ENCODE peak calls at places on chromosomes 2 and 18, in seven cellular contexts. Y is kidney, W is colonic mucosa, N is heart right ventricle, V is right atrium auricular region, U is HepG2, G is astrocyte of the spinal cord. F is an unnamed sample.
A peak's percentile ranks its signal among the peaks of the same experiment; 100 is the strongest.

GRCh38 chr2:75515584-75516368 is 45.0 kb downstream of the EVA1A start:
- DNase-seq in Y (no peak), U (no peak), W (no peak), G (no peak), N (no peak), V (no peak), F (no peak)

GRCh38 chr2:56448999-56449431 is 265.2 kb downstream of the CCDC85A start:
- DNase-seq in N (no peak), Y (peak; percentile 87), V (no peak), W (peak; percentile 80), G (no peak), U (peak; percentile 88), F (peak; percentile 13)

GRCh38 chr2:38489846-38490245 is 112.8 kb upstream of the ATL2 start:
- DNase-seq in V (no peak), Y (no peak), G (no peak), U (no peak), W (no peak), N (no peak), F (no peak)

GRCh38 chr18:9766076-9766481 is 58.0 kb downstream of the RAB31 start:
- DNase-seq in V (no peak), U (no peak), Y (peak; percentile 76), W (no peak), G (no peak), N (no peak), F (no peak)

GRCh38 chr2:240628507-240629418 is 3.5 kb downstream of the GPR35 start:
- DNase-seq in W (no peak), N (no peak), V (no peak), G (no peak), Y (peak; percentile 58), U (no peak), F (no peak)

GRCh38 chr2:39920318-39920775 is 141.3 kb upstream of the THUMPD2 start:
- DNase-seq in N (no peak), U (no peak), G (no peak), V (no peak), W (no peak), Y (no peak), F (no peak)

GRCh38 chr2:172095146-172095904 is 7.4 kb downstream of the DLX2 start:
- DNase-seq in G (peak; percentile 59), U (no peak), N (peak; percentile 36), V (no peak), W (peak; percentile 61), Y (peak; percentile 83), F (peak; percentile 61)

GRCh38 chr2:127400897-127401756 is 13.4 kb upstream of the MAP3K2 start:
- DNase-seq in G (peak; percentile 47), N (no peak), Y (peak; percentile 88), U (peak; percentile 61), W (peak; percentile 88), V (no peak), F (peak; percentile 72)

GRCh38 chr2:170411660-170412059 is 233.7 kb downstream of the MYO3B start:
- DNase-seq in V (no peak), Y (no peak), N (no peak), W (no peak), U (no peak), G (no peak), F (no peak)

GRCh38 chr18:76394780-76395476 is 100.1 kb downstream of the ZNF516 start:
- DNase-seq in N (no peak), V (no peak), G (peak; percentile 40), U (no peak), Y (no peak), W (no peak), F (no peak)

GRCh38 chr2:118903029-118903351 is 39.0 kb upstream of the MARCO start:
- DNase-seq in N (no peak), W (peak; percentile 42), G (no peak), U (no peak), Y (no peak), V (no peak), F (no peak)

GRCh38 chr18:57981629-57982028 is 62.4 kb upstream of the NEDD4L start:
- DNase-seq in N (no peak), U (no peak), V (no peak), G (no peak), W (no peak), Y (no peak), F (no peak)
- TF ChIP-seq CTCF in N (no peak), U (no peak), V (no peak), G (no peak), W (no peak), Y (no peak), F (no peak)

GRCh38 chr18:63207825-63208224 is 111.7 kb downstream of the BCL2 start:
- DNase-seq in Y (no peak), U (no peak), V (no peak), W (no peak), N (no peak), G (no peak), F (no peak)

GRCh38 chr18:63207154-63207790 is 112.3 kb downstream of the BCL2 start:
- DNase-seq in W (peak; percentile 62), N (no peak), Y (no peak), V (no peak), U (no peak), G (no peak), F (no peak)

GRCh38 chr18:63205791-63206252 is 113.7 kb downstream of the BCL2 start:
- DNase-seq in V (no peak), G (no peak), W (no peak), Y (no peak), U (no peak), N (no peak), F (no peak)

GRCh38 chr18:63208676-63209075 is 110.9 kb downstream of the BCL2 start:
- DNase-seq in G (no peak), N (no peak), Y (no peak), W (no peak), V (no peak), U (no peak), F (no peak)

DNA sequence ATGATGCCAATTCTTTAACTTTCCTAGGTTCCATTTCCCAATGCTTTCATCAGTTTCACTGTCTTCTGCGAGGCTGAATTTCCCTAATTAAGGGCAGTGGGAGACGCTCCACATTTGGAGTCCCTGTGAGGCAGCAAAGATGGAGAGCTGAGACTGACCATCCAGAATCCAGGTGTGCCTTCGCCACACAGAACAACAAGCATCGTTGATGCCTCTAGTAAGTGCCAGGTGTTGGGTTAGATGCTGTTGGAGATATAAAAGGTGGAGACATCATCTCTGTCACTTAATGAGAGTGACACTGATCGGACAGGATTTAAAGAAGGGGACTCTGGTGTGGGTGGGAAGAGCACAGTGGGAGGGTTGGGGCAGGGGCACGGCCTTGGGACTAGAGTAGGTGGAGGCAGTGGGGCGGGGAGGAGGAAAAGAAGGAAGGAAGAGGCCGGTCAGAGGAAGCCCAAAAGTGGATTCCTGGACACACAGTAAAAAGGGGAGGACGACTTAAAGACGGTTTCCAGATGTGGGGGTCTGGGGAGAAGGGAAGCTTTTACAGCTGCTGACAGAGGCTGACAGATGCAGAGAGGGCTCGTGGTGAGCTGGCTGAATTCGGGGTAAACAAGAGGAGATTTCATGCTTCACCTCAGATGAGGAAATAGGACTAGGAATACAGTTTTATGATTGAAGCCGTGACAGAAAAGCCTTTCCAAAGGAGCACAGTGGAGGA is 113.0 kb downstream of the BCL2 start:
- DNase-seq in N (no peak), G (no peak), Y (no peak), U (no peak), V (no peak), W (no peak), F (no peak)
- H3K4me3 ChIP-seq in N (no peak overlapping the region), G (no peak overlapping the region), Y (no peak overlapping the region), U (no peak overlapping the region), V (no peak overlapping the region), W (peak overlapping the region; percentile 10), F (no peak overlapping the region)

GRCh38 chr2:3000968-3001367 is 376.6 kb downstream of the EIPR1 start:
- DNase-seq in V (no peak), W (no peak), Y (no peak), G (no peak), U (no peak), N (no peak), F (no peak)

GRCh38 chr2:3007135-3007534 is 370.5 kb downstream of the EIPR1 start:
- DNase-seq in W (no peak), G (no peak), V (no peak), N (no peak), U (no peak), Y (no peak), F (no peak)

GRCh38 chr2:3005859-3006258 is 371.8 kb downstream of the EIPR1 start:
- DNase-seq in N (no peak), U (no peak), V (no peak), G (no peak), W (no peak), Y (no peak), F (no peak)

DNA sequence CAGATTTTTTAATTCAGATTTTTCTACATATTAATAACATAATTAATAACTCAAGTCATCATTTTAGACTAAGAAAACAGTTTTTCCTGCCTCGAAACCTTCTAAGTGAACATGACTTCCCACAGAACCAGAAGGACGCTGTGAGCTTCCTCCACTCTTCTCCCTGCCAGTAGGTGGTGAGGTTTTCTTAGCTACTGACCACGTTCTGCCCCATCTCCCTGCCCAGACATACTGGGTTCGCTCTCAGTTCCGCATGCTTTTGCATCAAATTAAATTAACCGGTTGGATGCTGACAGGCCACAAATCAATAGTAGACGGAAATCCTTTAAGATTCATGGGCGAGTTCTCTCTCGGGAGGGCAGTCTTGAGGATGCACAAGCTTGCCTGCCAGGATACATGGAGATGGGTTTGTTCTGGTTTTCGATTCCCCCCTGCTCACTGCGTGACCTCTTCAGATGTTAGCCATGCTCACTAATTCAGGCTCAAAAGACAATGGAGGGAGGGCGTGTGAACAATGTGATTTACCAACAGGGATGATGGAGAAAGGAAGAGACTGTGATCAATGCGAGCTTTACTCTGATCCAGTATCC is 375.9 kb downstream of the EIPR1 start:
- DNase-seq in V (no peak), Y (no peak), G (no peak), U (no peak), N (no peak), W (no peak), F (peak; percentile 1)
- TF ChIP-seq CTCF in V (no peak), Y (peak; percentile 41), G (no peak), U (peak; percentile 60), N (peak; percentile 58), W (no peak), F (no peak)

GRCh38 chr18:57791911-57792310 is 11.2 kb downstream of the ATP8B1 start:
- DNase-seq in Y (no peak), U (no peak), V (no peak), W (no peak), N (no peak), G (no peak), F (no peak)
- H3K4me3 ChIP-seq in Y (no peak overlapping the region), U (no peak overlapping the region), V (no peak overlapping the region), W (no peak overlapping the region), N (no peak overlapping the region), G (no peak overlapping the region), F (no peak overlapping the region)

F was measured in fibroblast of villous mesenchyme.